ENCODE peak calls at places on chromosomes 16 and 17, in eight cellular contexts. N is AG08395; Q is anterior cingulate cortex; O is upper lobe of right lung; U is iris pigment epithelial cell; H is left ventricle myocardium inferior; T is stimulated activated CD8-positive, alpha-beta memory T cell treated with anti-CD3 and anti-CD28 coated beads, Interleukin-15, amount 100 ng/mL, for 1 hour; L is heart right ventricle. Z is an unnamed sample.

GRCh38 chr17:41914358-41914766 is 4.4 kb downstream of the ACLY start:
- DNase-seq in N (no peak), Q (no peak), O (no peak), U (no peak), H (no peak), T (no peak), L (no peak), Z (no peak)

GRCh38 chr17:8807070-8807550 is 7.9 kb upstream of the MFSD6L start:
- DNase-seq in N (no peak), Q (no peak), O (no peak), U (peak; percentile 79), H (no peak), T (no peak), L (no peak), Z (no peak)

GRCh38 chr17:50297407-50297865 is 23.2 kb downstream of the TMEM92 start:
- DNase-seq in N (peak; percentile 81), Q (peak; percentile 23), O (peak; percentile 89), U (peak; percentile 57), H (peak; percentile 64), T (peak; percentile 62), L (peak; percentile 71), Z (peak; percentile 60)

GRCh38 chr17:78378225-78379133 is at the start of gene PGS1:
- DNase-seq in N (peak; percentile 74), Q (peak; percentile 64), O (peak; percentile 92), U (peak; percentile 75), H (peak; percentile 88), T (peak; percentile 62), L (peak; percentile 79), Z (peak; percentile 66)

GRCh38 chr16:10067406-10067805 is 114.8 kb downstream of the GRIN2A start:
- DNase-seq in N (peak; percentile 31), Q (no peak), O (no peak), U (no peak), H (no peak), T (no peak), L (no peak), Z (no peak)

GRCh38 chr17:13287226-13287625 is 269.4 kb upstream of the ELAC2 start:
- DNase-seq in N (no peak), Q (no peak), O (no peak), U (no peak), H (no peak), T (no peak), L (no peak), Z (no peak)

GRCh38 chr17:3965123-3965800 is 1.0 kb upstream of the ATP2A3 start:
- DNase-seq in N (peak; percentile 55), Q (peak; percentile 6), O (peak; percentile 85), U (peak; percentile 23), H (peak; percentile 59), T (peak; percentile 39), L (peak; percentile 58), Z (peak; percentile 5)

GRCh38 chr16:23843143-23843542 is 7.4 kb downstream of the PRKCB start:
- DNase-seq in N (no peak), Q (no peak), O (no peak), U (no peak), H (no peak), T (no peak), L (no peak), Z (no peak)

GRCh38 chr17:17356149-17356930 is 53.2 kb downstream of the NT5M start:
- DNase-seq in N (peak; percentile 90), Q (peak; percentile 48), O (peak; percentile 84), U (peak; percentile 82), H (peak; percentile 73), T (peak; percentile 33), L (peak; percentile 79), Z (peak; percentile 45)

GRCh38 chr17:78342438-78343098 is 17.3 kb downstream of the SOCS3 start:
- DNase-seq in N (peak; percentile 85), Q (no peak), O (peak; percentile 74), U (peak; percentile 87), H (peak; percentile 63), T (no peak), L (peak; percentile 72), Z (peak; percentile 88)

GRCh38 chr17:44348234-44348987 is 3.3 kb downstream of the GRN start:
- DNase-seq in N (peak; percentile 73), Q (no peak), O (peak; percentile 76), U (peak; percentile 61), H (no peak), T (no peak), L (no peak), Z (peak; percentile 60)

GRCh38 chr17:43940630-43941029 is 1.6 kb downstream of the PPY start:
- DNase-seq in N (peak; percentile 33), Q (no peak), O (no peak), U (peak; percentile 15), H (no peak), T (no peak), L (no peak), Z (no peak)

GRCh38 chr17:77282524-77283515 is 142.1 kb downstream of the SEC14L1 start:
- DNase-seq in N (no peak), Q (no peak), O (peak; percentile 73), U (peak; percentile 36), H (no peak), T (no peak), L (no peak), Z (peak; percentile 46)